ENCODE peak calls at places on chromosomes 4 and X, in nine cellular contexts. T is A549, J is tibial nerve, U is SK-N-SH, O is sigmoid colon, A is upper lobe of left lung, I is suprapubic skin, C is H1, W is ovary. Z is an unnamed sample.

GRCh38 chr4:143362392-143363046 is 25.8 kb downstream of the GAB1 start:
- DNase-seq in O (no peak), A (no peak), T (no peak), C (no peak), I (no peak), W (no peak), J (no peak), U (no peak), Z (no peak)

GRCh38 chrX:133056341-133056740 is 40.6 kb downstream of the USP26 start:
- DNase-seq in U (no peak), C (no peak), J (no peak), T (no peak), W (no peak), A (no peak), O (no peak), I (no peak), Z (no peak)

GRCh38 chr4:163492951-163493504 is 1.5 kb upstream of the TMA16 start:
- DNase-seq in A (no peak), W (no peak), C (no peak), U (no peak), I (no peak), O (no peak), T (no peak), J (no peak), Z (no peak)

GRCh38 chr4:144948009-144948408 is 150.0 kb downstream of the ANAPC10 start:
- DNase-seq in O (no peak), W (no peak), T (no peak), J (no peak), C (no peak), I (no peak), A (no peak), U (no peak), Z (no peak)

GRCh38 chr4:124635331-124635730 is 77.2 kb downstream of the ANKRD50 start:
- DNase-seq in T (no peak), W (no peak), I (no peak), A (no peak), U (no peak), C (no peak), O (no peak), J (no peak), Z (no peak)

GRCh38 chrX:85243761-85244410 is at the start of the genes SATL1 and ZNF711:
- DNase-seq in O (no peak), A (peak), I (peak), W (peak), C (peak), T (peak), J (no peak), U (peak), Z (peak)

GRCh38 chrX:136453771-136454170 is 34.0 kb upstream of the BRS3 start:
- DNase-seq in O (no peak), T (no peak), W (no peak), A (no peak), C (no peak), I (no peak), J (no peak), U (no peak), Z (no peak)

GRCh38 chr4:155629831-155630425 is 36.7 kb upstream of the GUCY1A1 start:
- DNase-seq in A (no peak), T (no peak), C (no peak), U (no peak), I (no peak), O (no peak), W (no peak), J (no peak), Z (no peak)

GRCh38 chr4:176735300-176735699 is 57.4 kb downstream of the VEGFC start:
- DNase-seq in U (no peak), A (no peak), W (no peak), J (no peak), C (no peak), T (no peak), O (no peak), I (no peak), Z (no peak)

GRCh38 chr4:148515248-148515647 is 73.0 kb upstream of the NR3C2 start:
- DNase-seq in O (no peak), I (no peak), C (no peak), A (no peak), U (no peak), W (no peak), T (no peak), J (no peak), Z (no peak)
- TF ChIP-seq EP300 in O (no peak), I (no peak), C (no peak), A (no peak), U (peak), W (no peak), T (no peak), J (no peak), Z (no peak)

GRCh38 chr4:40629401-40630334 is at the start of gene RBM47:
- DNase-seq in U (peak), J (peak), O (peak), A (peak), T (no peak), W (peak), I (peak), C (peak), Z (peak)

GRCh38 chr4:40628888-40629287 is 776 bp downstream of the RBM47 start:
- DNase-seq in A (no peak), O (no peak), U (no peak), I (no peak), T (no peak), J (no peak), W (no peak), C (no peak), Z (no peak)

GRCh38 chr4:40623707-40624106 is 6.0 kb downstream of the RBM47 start:
- DNase-seq in A (no peak), I (no peak), U (no peak), W (no peak), C (no peak), J (no peak), O (no peak), T (no peak), Z (no peak)

GRCh38 chr4:40627540-40627939 is 2.1 kb downstream of the RBM47 start:
- DNase-seq in W (no peak), J (no peak), A (no peak), C (no peak), T (no peak), U (no peak), I (no peak), O (no peak), Z (no peak)

DNA sequence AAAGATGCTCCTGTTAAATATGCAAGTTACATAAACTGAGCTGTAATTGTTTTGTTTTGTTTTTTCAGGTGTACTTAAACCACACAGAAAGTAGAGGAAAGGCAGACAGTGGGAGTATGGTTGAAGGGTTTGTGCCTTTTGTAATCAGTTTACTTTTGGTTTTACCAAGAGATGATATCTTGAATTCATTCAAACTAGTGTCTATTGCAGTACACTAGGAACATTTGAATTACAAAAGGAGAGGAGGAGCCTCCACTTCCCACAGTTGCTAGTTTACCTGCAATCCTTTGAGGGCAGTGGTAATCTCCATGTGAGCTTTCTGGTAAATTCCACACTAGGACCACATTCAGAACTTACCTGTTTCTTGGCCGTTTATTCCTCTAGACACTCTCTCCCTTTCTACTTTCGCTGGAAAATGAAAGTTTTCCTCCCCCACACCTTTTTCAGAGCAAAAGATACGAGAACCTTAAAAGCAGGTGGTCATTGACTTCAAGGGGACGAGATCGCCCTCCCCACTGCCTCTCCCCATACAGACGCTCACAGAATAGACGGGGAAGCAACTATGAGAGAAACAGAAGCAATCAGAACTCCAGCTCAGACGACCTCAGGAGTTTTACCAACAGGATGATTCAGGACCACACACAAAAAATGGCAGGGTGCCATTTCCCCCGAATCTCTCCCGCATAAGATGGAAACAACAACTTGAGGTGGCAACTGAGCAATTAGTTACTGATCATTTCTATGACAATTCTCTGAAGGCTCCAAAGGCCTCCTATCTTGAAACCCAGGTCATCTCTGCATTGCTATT is 3.3 kb downstream of the RBM47 start:
- DNase-seq in J (no peak), W (peak), A (no peak), T (no peak), I (no peak), C (no peak), O (no peak), U (no peak), Z (no peak)
- H3K27ac ChIP-seq in J (no peak), W (no peak), A (peak), T (peak), I (peak), C (peak), O (no peak), U (no peak), Z (peak)

GRCh38 chrX:1242901-1243402 is 25.7 kb upstream of the CSF2RA start:
- DNase-seq in W (no peak), U (no peak), I (no peak), J (no peak), A (no peak), T (no peak), C (no peak), O (no peak), Z (no peak)

GRCh38 chrX:1244164-1245076 is 24.2 kb upstream of the CSF2RA start:
- DNase-seq in U (no peak), O (no peak), C (no peak), W (no peak), T (peak), J (no peak), A (no peak), I (no peak), Z (no peak)

GRCh38 chrX:1239681-1240142 is 27.3 kb upstream of the CRLF2 start:
- DNase-seq in A (peak), U (no peak), T (no peak), I (peak), W (peak), O (peak), C (no peak), J (peak), Z (peak)
- TF ChIP-seq EP300 in A (peak), U (no peak), T (no peak), I (no peak), W (no peak), O (peak), C (no peak), J (no peak), Z (no peak)

GRCh38 chrX:53084043-53084570 is 1.9 kb downstream of the TSPYL2 start:
- DNase-seq in W (no peak), A (no peak), O (no peak), C (no peak), T (no peak), U (no peak), J (no peak), I (no peak), Z (no peak)

GRCh38 chrX:53082773-53083616 is 828 bp downstream of the TSPYL2 start:
- DNase-seq in W (no peak), T (no peak), C (no peak), I (no peak), U (no peak), J (no peak), A (no peak), O (no peak), Z (no peak)

GRCh38 chrX:53078943-53079342 is 3.2 kb upstream of the TSPYL2 start:
- DNase-seq in U (no peak), W (no peak), O (no peak), I (no peak), A (no peak), C (no peak), J (no peak), T (no peak), Z (no peak)

GRCh38 chrX:53081925-53082772 is at the start of gene TSPYL2:
- DNase-seq in O (peak), I (peak), C (peak), U (peak), W (peak), A (peak), J (peak), T (peak), Z (peak)

GRCh38 chrX:53080628-53081580 is 1.3 kb upstream of the TSPYL2 start:
- DNase-seq in W (no peak), U (no peak), O (no peak), C (no peak), A (no peak), J (no peak), I (no peak), T (no peak), Z (no peak)
- H3K27ac ChIP-seq in W (peak), U (peak), O (peak), C (no peak), A (peak), J (peak), I (peak), T (peak), Z (peak)

GRCh38 chrX:18931972-18932371 is 51.9 kb downstream of the PHKA2 start:
- DNase-seq in O (no peak), W (no peak), C (no peak), A (no peak), J (no peak), I (no peak), T (peak), U (peak), Z (no peak)

GRCh38 chrX:18935893-18936292 is 48.0 kb downstream of the PHKA2 start:
- DNase-seq in O (no peak), C (no peak), T (no peak), U (no peak), W (no peak), J (no peak), A (no peak), I (no peak), Z (no peak)

GRCh38 chrX:18934708-18935107 is 49.2 kb downstream of the PHKA2 start:
- DNase-seq in J (no peak), O (no peak), C (no peak), A (no peak), T (no peak), U (no peak), W (no peak), I (no peak), Z (no peak)

GRCh38 chrX:18937173-18937572 is 46.7 kb downstream of the PHKA2 start:
- DNase-seq in J (no peak), W (no peak), A (no peak), T (no peak), C (no peak), U (no peak), O (no peak), I (no peak), Z (no peak)

DNA sequence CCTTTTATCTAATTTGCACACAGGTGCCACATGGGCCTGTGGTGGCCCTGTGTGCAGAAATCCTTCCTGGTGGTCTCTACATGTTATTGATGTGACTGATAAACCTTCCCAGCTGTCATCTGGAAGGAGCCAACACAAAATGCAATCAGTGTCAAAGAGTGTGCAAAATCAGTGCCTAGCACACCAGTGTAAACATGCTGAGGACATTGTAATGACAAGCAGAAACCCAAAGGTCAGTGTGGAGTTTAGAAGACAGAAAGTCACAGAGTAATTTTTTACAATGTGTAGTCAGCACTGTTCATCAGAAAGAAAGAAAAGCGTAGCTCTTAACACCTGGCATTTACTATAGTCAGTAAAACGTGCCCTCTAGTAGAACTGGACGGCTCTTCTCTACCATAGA is 50.3 kb downstream of the PHKA2 start:
- DNase-seq in W (no peak), I (no peak), A (no peak), J (no peak), O (no peak), T (no peak), U (no peak), C (no peak), Z (no peak)
- TF ChIP-seq EP300 in W (no peak), I (no peak), A (no peak), J (no peak), O (no peak), T (no peak), U (no peak), C (no peak), Z (no peak)

GRCh38 chr4:128955751-128956150 is 137.6 kb downstream of the SCLT1 start:
- DNase-seq in U (no peak), C (no peak), T (no peak), A (no peak), W (no peak), I (no peak), J (no peak), O (no peak), Z (no peak)
- H3K27ac ChIP-seq in U (no peak), C (no peak), T (no peak), A (no peak), W (no peak), I (no peak), J (no peak), O (no peak), Z (no peak)

DNA sequence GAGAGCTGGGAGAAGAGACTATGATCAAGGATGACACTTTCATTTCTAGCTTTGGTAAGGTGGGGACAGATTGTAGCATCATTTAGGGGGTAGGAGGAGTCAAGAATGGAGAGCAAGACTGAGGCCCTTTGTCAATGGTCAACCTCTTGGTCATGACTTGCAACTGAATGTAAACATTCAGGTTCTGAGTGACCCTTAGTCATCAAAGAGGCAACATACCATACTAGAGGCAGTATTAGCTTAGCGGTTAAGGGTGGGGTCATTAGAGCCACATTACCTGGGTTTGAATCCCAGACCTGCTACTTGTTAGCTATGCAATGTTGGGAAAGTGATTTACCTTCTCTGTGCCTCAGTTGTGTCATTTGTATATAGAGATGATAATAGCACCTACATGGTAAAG is 76.5 kb downstream of the MED28 start:
- DNase-seq in C (no peak), I (no peak), J (no peak), T (no peak), A (no peak), O (no peak), U (no peak), W (no peak), Z (no peak)
- TF ChIP-seq EP300 in C (no peak), I (no peak), J (no peak), T (no peak), A (no peak), O (no peak), U (no peak), W (no peak), Z (no peak)

GRCh38 chr4:99947608-99948007 is 1.2 kb upstream of the DNAJB14 start:
- DNase-seq in A (no peak), T (no peak), U (no peak), I (no peak), O (no peak), W (no peak), C (no peak), J (no peak), Z (no peak)
- H3K27ac ChIP-seq in A (peak), T (no peak), U (peak), I (peak), O (peak), W (no peak), C (no peak), J (peak), Z (peak)

GRCh38 chr4:110119880-110120279 is 78.5 kb downstream of the ELOVL6 start:
- DNase-seq in I (no peak), W (no peak), O (no peak), A (no peak), C (no peak), U (no peak), J (no peak), T (no peak), Z (no peak)
- TF ChIP-seq EP300 in I (no peak), W (no peak), O (no peak), A (no peak), C (no peak), U (no peak), J (no peak), T (no peak), Z (no peak)